ENCODE peak calls at places on chromosome 21, in six cellular contexts. One of them, this sample, is unnamed.
A peak's percentile ranks its signal among the peaks of the same experiment; 100 is the strongest.

GRCh38 chr21:45910155-45910547 is 71.4 kb upstream of the COL6A1 start:
- DNase-seq in stimulated activated CD8-positive, alpha-beta memory T cell treated with anti-CD3 and anti-CD28 coated beads, Interleukin-4, amount 100 ng/mL, for 24 hours: no peak
- DNase-seq in progenitor cell of endocrine pancreas: no peak
- DNase-seq in activated CD8-positive, alpha-beta memory T cell treated with anti-CD3 and anti-CD28 coated beads for 24 hours: no peak
- DNase-seq in HEK293T: no peak
- DNase-seq in Daoy: no peak
- DNase-seq in this sample: no peak

GRCh38 chr21:29360799-29361765 is 62.4 kb downstream of the BACH1 start:
- DNase-seq in progenitor cell of endocrine pancreas: no peak
- DNase-seq in activated CD8-positive, alpha-beta memory T cell treated with anti-CD3 and anti-CD28 coated beads for 24 hours: no peak
- DNase-seq in stimulated activated CD8-positive, alpha-beta memory T cell treated with anti-CD3 and anti-CD28 coated beads, Interleukin-4, amount 100 ng/mL, for 24 hours: no peak
- DNase-seq in HEK293T: no peak
- DNase-seq in Daoy: no peak
- DNase-seq in this sample: no peak

GRCh38 chr21:43734131-43734634 is 15.3 kb downstream of the PDXK start:
- DNase-seq in activated CD8-positive, alpha-beta memory T cell treated with anti-CD3 and anti-CD28 coated beads for 24 hours: no peak
- DNase-seq in Daoy: no peak
- DNase-seq in HEK293T: no peak
- DNase-seq in stimulated activated CD8-positive, alpha-beta memory T cell treated with anti-CD3 and anti-CD28 coated beads, Interleukin-4, amount 100 ng/mL, for 24 hours: no peak
- DNase-seq in progenitor cell of endocrine pancreas: no peak
- DNase-seq in this sample: no peak

GRCh38 chr21:35503646-35504045 is 454.5 kb upstream of the RUNX1 start:
- DNase-seq in progenitor cell of endocrine pancreas: no peak
- DNase-seq in stimulated activated CD8-positive, alpha-beta memory T cell treated with anti-CD3 and anti-CD28 coated beads, Interleukin-4, amount 100 ng/mL, for 24 hours: no peak
- DNase-seq in activated CD8-positive, alpha-beta memory T cell treated with anti-CD3 and anti-CD28 coated beads for 24 hours: no peak
- DNase-seq in HEK293T: no peak
- DNase-seq in Daoy: no peak
- DNase-seq in this sample: no peak

GRCh38 chr21:29726061-29726460 is 213.7 kb downstream of the GRIK1 start:
- DNase-seq in activated CD8-positive, alpha-beta memory T cell treated with anti-CD3 and anti-CD28 coated beads for 24 hours: no peak
- DNase-seq in Daoy: no peak
- DNase-seq in HEK293T: no peak
- DNase-seq in stimulated activated CD8-positive, alpha-beta memory T cell treated with anti-CD3 and anti-CD28 coated beads, Interleukin-4, amount 100 ng/mL, for 24 hours: no peak
- DNase-seq in progenitor cell of endocrine pancreas: no peak
- DNase-seq in this sample: no peak

GRCh38 chr21:42143111-42143510 is 72.0 kb downstream of the UMODL1 start:
- DNase-seq in Daoy: no peak
- DNase-seq in progenitor cell of endocrine pancreas: no peak
- DNase-seq in stimulated activated CD8-positive, alpha-beta memory T cell treated with anti-CD3 and anti-CD28 coated beads, Interleukin-4, amount 100 ng/mL, for 24 hours: no peak
- DNase-seq in HEK293T: no peak
- DNase-seq in activated CD8-positive, alpha-beta memory T cell treated with anti-CD3 and anti-CD28 coated beads for 24 hours: no peak
- DNase-seq in this sample: no peak

GRCh38 chr21:45434645-45435217 is 29.8 kb downstream of the COL18A1 start:
- DNase-seq in Daoy: no peak
- DNase-seq in HEK293T: no peak
- DNase-seq in progenitor cell of endocrine pancreas: no peak
- DNase-seq in activated CD8-positive, alpha-beta memory T cell treated with anti-CD3 and anti-CD28 coated beads for 24 hours: no peak
- DNase-seq in stimulated activated CD8-positive, alpha-beta memory T cell treated with anti-CD3 and anti-CD28 coated beads, Interleukin-4, amount 100 ng/mL, for 24 hours: no peak
- DNase-seq in this sample: no peak

GRCh38 chr21:31273278-31273677 is 70.8 kb downstream of the TIAM1 start:
- DNase-seq in HEK293T: no peak
- DNase-seq in Daoy: no peak
- DNase-seq in activated CD8-positive, alpha-beta memory T cell treated with anti-CD3 and anti-CD28 coated beads for 24 hours: no peak
- DNase-seq in stimulated activated CD8-positive, alpha-beta memory T cell treated with anti-CD3 and anti-CD28 coated beads, Interleukin-4, amount 100 ng/mL, for 24 hours: no peak
- DNase-seq in progenitor cell of endocrine pancreas: no peak
- DNase-seq in this sample: no peak

GRCh38 chr21:41620982-41621381 is 113.0 kb upstream of the TMPRSS2 start:
- DNase-seq in Daoy: no peak
- DNase-seq in activated CD8-positive, alpha-beta memory T cell treated with anti-CD3 and anti-CD28 coated beads for 24 hours: no peak
- DNase-seq in stimulated activated CD8-positive, alpha-beta memory T cell treated with anti-CD3 and anti-CD28 coated beads, Interleukin-4, amount 100 ng/mL, for 24 hours: no peak
- DNase-seq in HEK293T: no peak
- DNase-seq in progenitor cell of endocrine pancreas: no peak
- DNase-seq in this sample: no peak

GRCh38 chr21:34345091-34345871 is 18.5 kb upstream of the KCNE2 start:
- DNase-seq in activated CD8-positive, alpha-beta memory T cell treated with anti-CD3 and anti-CD28 coated beads for 24 hours: no peak
- DNase-seq in HEK293T: no peak
- DNase-seq in stimulated activated CD8-positive, alpha-beta memory T cell treated with anti-CD3 and anti-CD28 coated beads, Interleukin-4, amount 100 ng/mL, for 24 hours: no peak
- DNase-seq in progenitor cell of endocrine pancreas: no peak
- DNase-seq in Daoy: no peak
- DNase-seq in this sample: no peak

GRCh38 chr21:29077651-29078090 is 4.2 kb upstream of the CCT8 start:
- DNase-seq in progenitor cell of endocrine pancreas: no peak
- DNase-seq in stimulated activated CD8-positive, alpha-beta memory T cell treated with anti-CD3 and anti-CD28 coated beads, Interleukin-4, amount 100 ng/mL, for 24 hours: no peak
- DNase-seq in HEK293T: no peak
- DNase-seq in Daoy: no peak
- DNase-seq in activated CD8-positive, alpha-beta memory T cell treated with anti-CD3 and anti-CD28 coated beads for 24 hours: no peak
- DNase-seq in this sample: no peak

GRCh38 chr21:29649370-29649963 is 290.3 kb downstream of the GRIK1 start:
- DNase-seq in activated CD8-positive, alpha-beta memory T cell treated with anti-CD3 and anti-CD28 coated beads for 24 hours: no peak
- DNase-seq in Daoy: peak; percentile 18
- DNase-seq in stimulated activated CD8-positive, alpha-beta memory T cell treated with anti-CD3 and anti-CD28 coated beads, Interleukin-4, amount 100 ng/mL, for 24 hours: no peak
- DNase-seq in HEK293T: no peak
- DNase-seq in progenitor cell of endocrine pancreas: no peak
- DNase-seq in this sample: no peak

GRCh38 chr21:14734833-14735232 is 188.7 kb upstream of the SAMSN1 start:
- DNase-seq in HEK293T: no peak
- DNase-seq in progenitor cell of endocrine pancreas: no peak
- DNase-seq in stimulated activated CD8-positive, alpha-beta memory T cell treated with anti-CD3 and anti-CD28 coated beads, Interleukin-4, amount 100 ng/mL, for 24 hours: no peak
- DNase-seq in Daoy: no peak
- DNase-seq in activated CD8-positive, alpha-beta memory T cell treated with anti-CD3 and anti-CD28 coated beads for 24 hours: no peak
- DNase-seq in this sample: no peak

GRCh38 chr21:33069645-33069993 is 322 bp upstream of the OLIG1 start:
- DNase-seq in HEK293T: no peak
- DNase-seq in progenitor cell of endocrine pancreas: no peak
- DNase-seq in stimulated activated CD8-positive, alpha-beta memory T cell treated with anti-CD3 and anti-CD28 coated beads, Interleukin-4, amount 100 ng/mL, for 24 hours: no peak
- DNase-seq in activated CD8-positive, alpha-beta memory T cell treated with anti-CD3 and anti-CD28 coated beads for 24 hours: no peak
- DNase-seq in Daoy: no peak
- DNase-seq in this sample: no peak

GRCh38 chr21:14711287-14711686 is 165.2 kb upstream of the SAMSN1 start:
- DNase-seq in stimulated activated CD8-positive, alpha-beta memory T cell treated with anti-CD3 and anti-CD28 coated beads, Interleukin-4, amount 100 ng/mL, for 24 hours: no peak
- DNase-seq in HEK293T: no peak
- DNase-seq in progenitor cell of endocrine pancreas: no peak
- DNase-seq in activated CD8-positive, alpha-beta memory T cell treated with anti-CD3 and anti-CD28 coated beads for 24 hours: no peak
- DNase-seq in Daoy: no peak
- DNase-seq in this sample: no peak

GRCh38 chr21:44428281-44428942 is 26.9 kb upstream of the LRRC3 start:
- DNase-seq in Daoy: peak; percentile 52
- DNase-seq in progenitor cell of endocrine pancreas: peak; percentile 9
- DNase-seq in HEK293T: peak; percentile 64
- DNase-seq in activated CD8-positive, alpha-beta memory T cell treated with anti-CD3 and anti-CD28 coated beads for 24 hours: peak; percentile 71
- DNase-seq in stimulated activated CD8-positive, alpha-beta memory T cell treated with anti-CD3 and anti-CD28 coated beads, Interleukin-4, amount 100 ng/mL, for 24 hours: no peak
- DNase-seq in this sample: no peak

GRCh38 chr21:28431527-28432200 is 561.0 kb downstream of the LTN1 start:
- DNase-seq in Daoy: no peak
- DNase-seq in HEK293T: no peak
- DNase-seq in progenitor cell of endocrine pancreas: no peak
- DNase-seq in stimulated activated CD8-positive, alpha-beta memory T cell treated with anti-CD3 and anti-CD28 coated beads, Interleukin-4, amount 100 ng/mL, for 24 hours: no peak
- DNase-seq in activated CD8-positive, alpha-beta memory T cell treated with anti-CD3 and anti-CD28 coated beads for 24 hours: no peak
- DNase-seq in this sample: no peak

GRCh38 chr21:32389337-32390015 is 3.3 kb downstream of the URB1 start:
- DNase-seq in stimulated activated CD8-positive, alpha-beta memory T cell treated with anti-CD3 and anti-CD28 coated beads, Interleukin-4, amount 100 ng/mL, for 24 hours: no peak
- DNase-seq in HEK293T: no peak
- DNase-seq in activated CD8-positive, alpha-beta memory T cell treated with anti-CD3 and anti-CD28 coated beads for 24 hours: peak; percentile 30
- DNase-seq in progenitor cell of endocrine pancreas: no peak
- DNase-seq in Daoy: no peak
- DNase-seq in this sample: no peak

GRCh38 chr21:43893536-43894205 is 28.6 kb downstream of the AGPAT3 start:
- DNase-seq in stimulated activated CD8-positive, alpha-beta memory T cell treated with anti-CD3 and anti-CD28 coated beads, Interleukin-4, amount 100 ng/mL, for 24 hours: no peak
- DNase-seq in Daoy: no peak
- DNase-seq in progenitor cell of endocrine pancreas: no peak
- DNase-seq in activated CD8-positive, alpha-beta memory T cell treated with anti-CD3 and anti-CD28 coated beads for 24 hours: no peak
- DNase-seq in HEK293T: no peak
- DNase-seq in this sample: no peak

GRCh38 chr21:42535602-42536171 is 22.0 kb downstream of the SLC37A1 start:
- DNase-seq in activated CD8-positive, alpha-beta memory T cell treated with anti-CD3 and anti-CD28 coated beads for 24 hours: no peak
- DNase-seq in progenitor cell of endocrine pancreas: no peak
- DNase-seq in HEK293T: no peak
- DNase-seq in stimulated activated CD8-positive, alpha-beta memory T cell treated with anti-CD3 and anti-CD28 coated beads, Interleukin-4, amount 100 ng/mL, for 24 hours: no peak
- DNase-seq in Daoy: no peak
- DNase-seq in this sample: peak; percentile 27

GRCh38 chr21:44966135-44967081 is 26.6 kb downstream of the SLX9 start:
- DNase-seq in activated CD8-positive, alpha-beta memory T cell treated with anti-CD3 and anti-CD28 coated beads for 24 hours: no peak
- DNase-seq in progenitor cell of endocrine pancreas: no peak
- DNase-seq in stimulated activated CD8-positive, alpha-beta memory T cell treated with anti-CD3 and anti-CD28 coated beads, Interleukin-4, amount 100 ng/mL, for 24 hours: no peak
- DNase-seq in Daoy: no peak
- DNase-seq in HEK293T: no peak
- DNase-seq in this sample: peak; percentile 54

GRCh38 chr21:31920275-31920674 is 47.5 kb downstream of the HUNK start:
- DNase-seq in activated CD8-positive, alpha-beta memory T cell treated with anti-CD3 and anti-CD28 coated beads for 24 hours: no peak
- DNase-seq in progenitor cell of endocrine pancreas: no peak
- DNase-seq in stimulated activated CD8-positive, alpha-beta memory T cell treated with anti-CD3 and anti-CD28 coated beads, Interleukin-4, amount 100 ng/mL, for 24 hours: no peak
- DNase-seq in HEK293T: no peak
- DNase-seq in Daoy: no peak
- DNase-seq in this sample: no peak

GRCh38 chr21:33078907-33079582 is 9.1 kb downstream of the OLIG1 start:
- DNase-seq in HEK293T: no peak
- DNase-seq in stimulated activated CD8-positive, alpha-beta memory T cell treated with anti-CD3 and anti-CD28 coated beads, Interleukin-4, amount 100 ng/mL, for 24 hours: no peak
- DNase-seq in Daoy: peak; percentile 94
- DNase-seq in activated CD8-positive, alpha-beta memory T cell treated with anti-CD3 and anti-CD28 coated beads for 24 hours: peak; percentile 61
- DNase-seq in progenitor cell of endocrine pancreas: no peak
- DNase-seq in this sample: peak; percentile 9

GRCh38 chr21:44846485-44847260 is 26.8 kb downstream of the PTTG1IP start:
- DNase-seq in progenitor cell of endocrine pancreas: no peak
- DNase-seq in Daoy: peak; percentile 57
- DNase-seq in HEK293T: no peak
- DNase-seq in stimulated activated CD8-positive, alpha-beta memory T cell treated with anti-CD3 and anti-CD28 coated beads, Interleukin-4, amount 100 ng/mL, for 24 hours: no peak
- DNase-seq in activated CD8-positive, alpha-beta memory T cell treated with anti-CD3 and anti-CD28 coated beads for 24 hours: peak; percentile 73
- DNase-seq in this sample: no peak